ENCODE peak calls at places on chromosomes 3 and 15, in six cellular contexts. T, E, X, N, L and P are unnamed samples.

GRCh38 chr3:117736851-117737250 is 1027.3 kb downstream of the TUSC7 start:
- DNase-seq in L (no peak), E (no peak), X (no peak), T (no peak), N (no peak), P (no peak)

GRCh38 chr3:113910966-113911365 is 36.8 kb upstream of the ZDHHC23 start:
- DNase-seq in E (no peak), N (no peak), X (no peak), T (no peak), L (no peak), P (no peak)

GRCh38 chr15:34366271-34367043 is 539 bp downstream of the LPCAT4 start:
- DNase-seq in N (peak), X (peak), E (peak), L (peak), T (peak), P (peak)

GRCh38 chr3:128497305-128498126 is 4.5 kb upstream of the GATA2 start:
- DNase-seq in T (no peak), L (peak), E (peak), N (no peak), X (peak), P (peak)

GRCh38 chr15:60751985-60752952 is 273.3 kb upstream of the ICE2 start:
- DNase-seq in X (no peak), E (no peak), T (peak), L (no peak), N (no peak), P (no peak)

GRCh38 chr3:37227870-37228549 is 53.6 kb upstream of the LRRFIP2 start:
- DNase-seq in L (no peak), N (no peak), T (no peak), E (no peak), X (no peak), P (no peak)

GRCh38 chr3:88033806-88034205 is 25.0 kb downstream of the CGGBP1 start:
- DNase-seq in X (no peak), L (no peak), T (no peak), N (no peak), E (no peak), P (no peak)

GRCh38 chr3:194272221-194272620 is 78.9 kb downstream of the CPN2 start:
- DNase-seq in E (no peak), N (no peak), X (no peak), T (no peak), L (no peak), P (no peak)

GRCh38 chr3:42032693-42033349 is 58.3 kb upstream of the TRAK1 start:
- DNase-seq in N (no peak), X (no peak), E (peak), L (peak), T (peak), P (no peak)

GRCh38 chr3:107660316-107660976 is 137.7 kb downstream of the BBX start:
- DNase-seq in E (peak), X (peak), T (peak), N (no peak), L (no peak), P (no peak)